ENCODE peak calls at places on chromosomes 16 and 17, in ten cellular contexts. B is lung, E is neural crest cell, O is bronchial epithelial cell, H is fibroblast of villous mesenchyme, R is body of pancreas, M is kidney epithelial cell, U is foreskin fibroblast, D is cardiac muscle cell, G is H9. N is an unnamed sample.

GRCh38 chr17:17200311-17200710 is 5.8 kb downstream of the PLD6 start:
- DNase-seq in B (no peak), E (no peak), O (no peak), H (peak), R (no peak), M (no peak), U (no peak), D (no peak), G (no peak), N (no peak)

GRCh38 chr17:47959825-47960655 is 2.4 kb upstream of the PRR15L start:
- DNase-seq in B (no peak), E (no peak), O (no peak), H (no peak), R (peak), M (no peak), U (no peak), D (no peak), G (no peak), N (no peak)

GRCh38 chr17:78789149-78789662 is 7.1 kb upstream of the CYTH1 start:
- DNase-seq in B (peak), E (no peak), O (peak), H (no peak), R (peak), M (no peak), U (no peak), D (no peak), G (no peak), N (no peak)

GRCh38 chr16:27786221-27786848 is 236.4 kb downstream of the KATNIP start:
- DNase-seq in B (no peak), E (no peak), O (no peak), H (no peak), R (no peak), M (no peak), U (no peak), D (no peak), G (no peak), N (no peak)

GRCh38 chr16:35142809-35143192 is 1683.4 kb downstream of the TP53TG3F start:
- DNase-seq in B (no peak), E (no peak), O (no peak), H (no peak), R (no peak), M (no peak), U (no peak), D (no peak), G (no peak), N (no peak)

GRCh38 chr16:15041260-15042011 is 14.4 kb downstream of the NTAN1 start:
- DNase-seq in B (peak), E (no peak), O (no peak), H (peak), R (peak), M (no peak), U (peak), D (peak), G (peak), N (no peak)

GRCh38 chr17:63950940-63951907 is 19.1 kb upstream of the CD79B start:
- DNase-seq in B (no peak), E (no peak), O (peak), H (no peak), R (peak), M (no peak), U (no peak), D (no peak), G (peak), N (peak)

GRCh38 chr16:53673189-53673588 is 30.5 kb downstream of the RPGRIP1L start:
- DNase-seq in B (no peak), E (no peak), O (no peak), H (no peak), R (no peak), M (no peak), U (no peak), D (no peak), G (no peak), N (no peak)

GRCh38 chr16:47008174-47008573 is 34.7 kb upstream of the DNAJA2 start:
- DNase-seq in B (no peak), E (no peak), O (peak), H (no peak), R (no peak), M (no peak), U (no peak), D (no peak), G (no peak), N (no peak)

GRCh38 chr17:67746704-67747571 is 29.2 kb downstream of the NOL11 start:
- DNase-seq in B (no peak), E (no peak), O (no peak), H (no peak), R (no peak), M (no peak), U (no peak), D (no peak), G (no peak), N (no peak)

GRCh38 chr16:2776500-2777139 is 460 bp downstream of the ELOB start:
- DNase-seq in B (no peak), E (no peak), O (no peak), H (peak), R (no peak), M (no peak), U (no peak), D (no peak), G (no peak), N (peak)

GRCh38 chr16:5580320-5580719 is 482.7 kb upstream of the EEF2KMT start:
- DNase-seq in B (no peak), E (no peak), O (no peak), H (no peak), R (no peak), M (no peak), U (no peak), D (no peak), G (no peak), N (no peak)

GRCh38 chr17:50507871-50508572 is at the start of gene MYCBPAP:
- DNase-seq in B (peak), E (peak), O (no peak), H (peak), R (peak), M (no peak), U (peak), D (peak), G (peak), N (peak)

GRCh38 chr17:37510056-37510455 is 20.4 kb downstream of the DUSP14 start:
- DNase-seq in B (no peak), E (no peak), O (no peak), H (no peak), R (no peak), M (no peak), U (no peak), D (no peak), G (no peak), N (no peak)

DNA sequence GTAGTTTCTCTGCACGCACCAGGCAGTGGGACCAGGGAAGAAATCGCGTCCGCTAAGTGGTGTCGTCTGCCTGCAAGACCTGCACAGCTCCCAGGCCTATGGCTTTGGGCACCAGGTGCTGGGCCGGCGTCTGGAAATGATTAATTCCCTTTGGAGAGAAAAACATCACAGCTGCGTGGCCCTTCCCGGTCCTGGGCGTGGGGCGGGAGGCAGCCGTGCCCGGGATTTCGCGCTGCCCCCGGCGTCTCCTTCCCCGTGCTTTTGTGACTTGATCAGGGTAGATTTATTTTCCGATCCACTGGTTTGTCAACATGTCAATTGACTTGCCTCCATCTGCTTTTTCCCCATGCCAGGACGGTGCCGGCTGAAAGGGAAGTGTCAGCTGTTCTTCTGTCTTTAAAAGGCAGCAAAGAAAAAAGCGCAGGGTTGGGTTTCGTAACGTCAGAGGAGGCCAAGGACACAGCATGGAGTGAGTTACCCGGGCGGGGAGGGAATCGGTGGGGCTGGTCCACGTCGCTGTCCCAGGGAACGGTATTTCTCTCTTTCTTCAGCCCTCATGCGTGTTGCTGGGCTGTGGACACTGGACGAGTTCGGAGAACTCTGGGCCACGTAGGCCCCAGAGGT is 188.2 kb upstream of the ZNF469 start:
- DNase-seq in B (no peak), E (no peak), O (no peak), H (peak), R (peak), M (no peak), U (peak), D (no peak), G (no peak), N (no peak)
- TF ChIP-seq CTCF in B (no peak), E (peak), O (no peak), H (no peak), R (no peak), M (no peak), U (no peak), D (no peak), G (no peak), N (no peak)

DNA sequence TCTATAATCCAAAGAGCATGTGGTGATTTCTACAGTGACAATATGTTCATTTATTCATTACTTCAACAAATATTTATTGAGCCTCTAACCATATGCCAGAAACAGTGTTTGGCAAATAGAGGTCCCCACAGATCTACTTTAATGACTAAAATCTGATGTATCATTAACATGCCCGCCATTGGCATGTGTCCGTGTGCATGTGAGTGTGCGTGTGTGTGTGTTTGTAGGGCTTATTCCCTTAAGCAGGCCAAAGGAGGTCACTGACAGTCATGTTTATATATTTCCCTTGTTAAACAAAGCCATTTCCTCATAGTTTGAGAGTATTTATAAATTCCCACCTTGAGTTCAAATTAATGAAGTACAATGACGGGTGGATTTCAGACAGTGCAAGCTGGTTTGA is 174.4 kb upstream of the IRX6 start:
- DNase-seq in B (no peak), E (no peak), O (no peak), H (no peak), R (no peak), M (no peak), U (no peak), D (no peak), G (no peak), N (no peak)
- TF ChIP-seq CTCF in B (no peak), E (no peak), O (no peak), H (no peak), R (no peak), M (no peak), U (no peak), D (no peak), G (no peak), N (no peak)

GRCh38 chr16:78075800-78076199 is 23.7 kb upstream of the WWOX start:
- DNase-seq in B (no peak), E (no peak), O (no peak), H (no peak), R (no peak), M (no peak), U (no peak), D (no peak), G (no peak), N (no peak)
- TF ChIP-seq CTCF in B (no peak), E (no peak), O (no peak), H (no peak), R (no peak), M (no peak), U (no peak), D (no peak), G (peak), N (no peak)

DNA sequence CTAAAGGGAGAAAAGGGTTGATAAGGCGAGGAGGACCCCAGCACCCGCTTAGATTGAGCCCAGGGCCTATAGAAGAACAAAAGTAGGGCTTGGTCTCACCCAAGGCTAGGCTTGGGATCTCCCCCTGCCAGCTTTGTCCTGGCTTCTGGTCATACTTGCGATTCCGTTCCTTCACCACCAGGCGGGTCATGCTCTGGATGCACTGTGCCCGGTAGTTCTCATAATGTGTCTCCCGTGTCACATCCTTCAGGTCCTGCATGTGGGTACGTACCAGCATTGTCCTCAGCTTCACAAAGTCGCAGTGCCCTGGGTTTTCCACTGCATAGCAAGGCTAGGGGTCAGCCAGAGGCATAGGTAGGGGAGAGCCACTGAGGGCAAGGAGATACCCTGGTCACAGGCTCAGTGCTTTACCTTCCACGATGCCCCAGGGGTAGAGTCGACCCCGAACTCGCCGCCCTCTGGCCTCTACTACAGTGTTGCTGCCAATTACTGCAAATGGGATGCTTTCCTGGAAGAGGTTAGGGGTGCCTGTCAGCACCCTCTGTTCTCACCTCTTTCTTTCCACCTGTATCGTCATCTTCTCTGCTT is 6.5 kb upstream of the MTMR4 start:
- DNase-seq in B (no peak), E (peak), O (no peak), H (no peak), R (peak), M (no peak), U (no peak), D (peak), G (peak), N (no peak)
- TF ChIP-seq CTCF in B (no peak), E (peak), O (peak), H (peak), R (no peak), M (peak), U (peak), D (peak), G (peak), N (peak)

DNA sequence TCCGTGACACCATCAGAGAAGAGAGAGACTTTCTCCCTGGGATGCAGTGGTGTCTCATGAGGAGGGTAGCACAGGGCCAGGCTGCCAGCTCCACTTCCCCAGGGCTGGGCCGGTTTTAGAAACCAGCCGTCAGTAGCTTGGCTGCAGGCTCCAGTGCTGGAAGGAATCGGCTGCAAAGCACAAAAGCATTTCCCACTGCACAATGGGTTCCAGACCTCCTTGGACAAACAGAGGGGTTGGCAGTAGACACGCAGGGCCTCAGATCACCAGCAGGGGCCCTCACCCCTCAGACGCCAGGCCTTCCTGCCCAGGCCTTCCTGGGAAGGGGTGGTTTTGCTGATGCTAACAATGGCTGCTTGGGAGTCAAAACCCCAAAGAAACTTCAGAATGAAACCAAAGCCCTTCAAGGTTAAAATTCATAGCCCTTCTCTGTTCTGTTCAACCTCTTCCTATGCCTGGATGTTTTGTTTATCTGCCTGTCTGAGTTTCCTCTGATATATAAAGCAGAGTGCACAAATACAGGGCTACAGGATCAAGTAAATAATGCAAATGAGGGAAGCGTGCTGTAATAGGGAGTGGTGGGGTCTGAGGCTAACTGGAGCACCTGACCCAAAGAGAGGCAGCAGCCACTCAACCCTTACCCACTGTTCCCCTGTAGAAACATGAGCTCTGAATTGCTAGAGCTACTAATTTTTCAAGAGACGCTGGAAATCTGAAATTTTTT is 26.2 kb downstream of the TEKT5 start:
- DNase-seq in B (no peak), E (peak), O (no peak), H (no peak), R (peak), M (no peak), U (peak), D (peak), G (peak), N (peak)
- TF ChIP-seq CTCF in B (peak), E (peak), O (peak), H (peak), R (peak), M (peak), U (peak), D (peak), G (peak), N (peak)

GRCh38 chr17:66450857-66451158 is 148.4 kb downstream of the PRKCA start:
- DNase-seq in B (no peak), E (no peak), O (no peak), H (no peak), R (no peak), M (no peak), U (no peak), D (no peak), G (no peak), N (no peak)

GRCh38 chr17:66448008-66448644 is 145.7 kb downstream of the PRKCA start:
- DNase-seq in B (no peak), E (no peak), O (peak), H (no peak), R (peak), M (no peak), U (no peak), D (no peak), G (no peak), N (no peak)

GRCh38 chr17:66450008-66450856 is 147.8 kb downstream of the PRKCA start:
- DNase-seq in B (no peak), E (no peak), O (no peak), H (peak), R (no peak), M (no peak), U (no peak), D (no peak), G (no peak), N (no peak)

GRCh38 chr17:66449418-66449977 is 147.1 kb downstream of the PRKCA start:
- DNase-seq in B (no peak), E (no peak), O (no peak), H (no peak), R (no peak), M (no peak), U (no peak), D (no peak), G (no peak), N (no peak)

DNA sequence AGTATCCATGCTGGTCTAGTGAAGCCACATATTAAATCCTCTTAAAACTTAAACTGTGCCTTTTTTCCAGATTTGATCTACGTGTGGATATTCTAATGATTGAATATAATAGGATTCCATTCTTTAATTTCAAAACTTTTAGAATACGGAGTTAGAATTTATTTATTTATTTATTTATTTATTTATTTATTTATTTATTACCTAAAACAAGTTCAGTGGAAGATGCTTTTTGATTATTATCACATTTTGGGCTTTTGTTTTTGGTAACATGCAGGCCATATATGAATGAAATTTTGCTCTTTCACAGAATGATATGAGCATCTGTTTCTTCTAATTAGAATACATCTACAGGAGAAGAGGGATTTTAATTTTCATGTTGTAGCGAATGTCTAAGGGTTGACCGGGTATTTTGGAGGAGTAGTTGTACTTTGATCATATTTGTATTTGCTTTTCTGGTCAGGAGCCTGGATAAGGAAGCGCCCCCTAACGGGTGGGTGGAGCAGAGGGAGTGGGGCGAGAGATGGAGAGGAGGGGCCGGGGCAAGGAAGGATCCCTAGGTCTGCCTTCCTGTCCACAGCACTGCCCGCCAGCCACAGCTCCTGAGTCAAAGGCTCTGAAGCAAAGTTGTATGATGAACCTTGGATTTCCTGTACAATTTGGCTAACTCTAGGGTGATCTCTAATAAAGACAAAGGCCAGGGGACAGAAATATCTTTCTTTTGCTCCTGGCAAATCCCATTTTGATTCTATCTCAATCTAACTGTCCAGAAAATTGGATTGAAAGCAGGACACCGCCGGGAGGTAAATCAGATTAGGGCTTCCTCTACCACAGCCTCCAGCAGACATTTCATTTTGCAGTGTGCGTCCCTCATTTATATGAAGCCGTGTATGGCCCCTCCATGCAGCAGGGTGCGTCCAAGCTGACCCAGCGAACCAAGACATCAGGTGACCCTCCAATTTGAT is 149.1 kb downstream of the PRKCA start:
- DNase-seq in B (no peak), E (peak), O (no peak), H (no peak), R (peak), M (no peak), U (no peak), D (no peak), G (peak), N (no peak)
- TF ChIP-seq CTCF in B (no peak), E (peak), O (no peak), H (no peak), R (peak), M (no peak), U (no peak), D (peak), G (peak), N (no peak)

DNA sequence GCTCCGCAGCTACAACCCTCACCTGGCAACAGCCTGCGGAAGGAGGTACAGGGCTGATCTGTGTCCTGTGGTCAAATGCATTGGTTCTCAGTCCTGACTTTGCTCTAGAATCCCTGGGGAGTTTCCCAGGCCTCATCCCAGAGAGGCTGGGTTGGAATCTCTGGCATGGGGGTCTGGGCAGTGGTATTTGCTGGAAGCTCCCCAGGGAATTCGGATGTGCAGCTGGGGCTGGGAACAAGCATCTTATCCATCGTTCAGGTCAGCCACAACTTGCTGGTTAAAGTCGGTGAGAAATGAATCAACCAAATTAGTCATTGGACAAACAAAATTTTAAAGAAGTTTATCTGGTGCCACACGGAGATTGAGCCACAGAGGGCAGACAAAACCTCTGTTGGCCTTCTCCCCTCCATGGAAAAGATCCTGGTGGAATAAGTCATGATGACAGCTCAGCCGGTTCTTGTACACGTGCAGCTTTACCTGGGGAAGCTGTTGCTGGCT is 231.2 kb downstream of the FOXL1 start:
- DNase-seq in B (no peak), E (no peak), O (peak), H (peak), R (no peak), M (peak), U (peak), D (peak), G (no peak), N (no peak)
- TF ChIP-seq CTCF in B (no peak), E (no peak), O (peak), H (no peak), R (no peak), M (peak), U (no peak), D (no peak), G (no peak), N (no peak)

DNA sequence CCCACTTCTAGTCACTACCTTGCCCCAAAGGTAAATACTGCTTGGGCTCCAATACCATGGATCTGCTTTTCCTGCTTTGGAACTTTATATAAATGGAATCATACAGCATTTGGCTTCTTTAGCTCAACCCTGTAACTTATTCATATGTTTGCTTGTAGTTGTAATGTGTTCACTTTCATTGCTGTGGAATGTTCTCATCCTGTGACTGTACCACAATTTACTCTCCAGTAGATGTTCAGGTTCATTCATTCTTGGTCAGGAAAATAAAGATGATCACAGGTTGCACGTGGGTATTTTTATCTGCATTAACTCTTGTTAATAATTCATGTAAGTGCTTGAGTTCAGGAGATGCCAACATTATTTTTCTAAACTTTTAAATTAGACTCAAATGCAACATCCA is 6.7 kb upstream of the BEAN1 start:
- DNase-seq in B (no peak), E (no peak), O (peak), H (no peak), R (no peak), M (no peak), U (no peak), D (no peak), G (no peak), N (no peak)
- TF ChIP-seq CTCF in B (no peak), E (no peak), O (no peak), H (no peak), R (no peak), M (no peak), U (no peak), D (no peak), G (no peak), N (no peak)

N was measured in GM13977.